ENCODE peak calls at places on chromosomes 5 and 9, in ten cellular contexts. One of them, this sample, is unnamed. For H3K27me3, the result is how much of the 10 kb centered on the place peaks cover.

GRCh38 chr5:157265714-157266285 is at the start of gene CYFIP2:
- DNase-seq in heart left ventricle: peak
- DNase-seq in psoas muscle: peak
- DNase-seq in neural progenitor cell: peak
- DNase-seq in adipocyte: peak
- DNase-seq in endothelial cell of umbilical vein: peak
- DNase-seq in fibroblast of lung: peak
- DNase-seq in ovary: peak
- DNase-seq in mammary epithelial cell: peak
- DNase-seq in HL-60: peak
- DNase-seq in this sample: peak

GRCh38 chr5:174935854-174936474 is 211.6 kb downstream of the MSX2 start:
- DNase-seq in psoas muscle: peak
- DNase-seq in mammary epithelial cell: peak
- DNase-seq in heart left ventricle: peak
- DNase-seq in ovary: no peak
- DNase-seq in adipocyte: peak
- DNase-seq in HL-60: peak
- DNase-seq in endothelial cell of umbilical vein: peak
- DNase-seq in fibroblast of lung: peak
- DNase-seq in neural progenitor cell: peak
- DNase-seq in this sample: peak

GRCh38 chr9:137685035-137685885 is 66.5 kb downstream of the EHMT1 start:
- DNase-seq in mammary epithelial cell: no peak
- DNase-seq in psoas muscle: no peak
- DNase-seq in HL-60: peak
- DNase-seq in adipocyte: peak
- DNase-seq in ovary: no peak
- DNase-seq in neural progenitor cell: no peak
- DNase-seq in endothelial cell of umbilical vein: no peak
- DNase-seq in heart left ventricle: no peak
- DNase-seq in fibroblast of lung: peak
- DNase-seq in this sample: no peak

GRCh38 chr5:67303356-67303755 is 106.8 kb upstream of the CD180 start:
- DNase-seq in endothelial cell of umbilical vein: peak
- DNase-seq in fibroblast of lung: peak
- DNase-seq in mammary epithelial cell: peak
- DNase-seq in neural progenitor cell: no peak
- DNase-seq in ovary: no peak
- DNase-seq in psoas muscle: no peak
- DNase-seq in heart left ventricle: no peak
- DNase-seq in HL-60: no peak
- DNase-seq in adipocyte: no peak
- DNase-seq in this sample: peak

GRCh38 chr5:78591227-78591626 is 57.3 kb downstream of the LHFPL2 start:
- DNase-seq in heart left ventricle: no peak
- DNase-seq in mammary epithelial cell: peak
- DNase-seq in neural progenitor cell: no peak
- DNase-seq in fibroblast of lung: peak
- DNase-seq in adipocyte: peak
- DNase-seq in ovary: no peak
- DNase-seq in HL-60: no peak
- DNase-seq in endothelial cell of umbilical vein: peak
- DNase-seq in psoas muscle: no peak
- DNase-seq in this sample: peak

GRCh38 chr9:93827545-93828330 is 127.4 kb downstream of the BARX1 start:
- DNase-seq in mammary epithelial cell: peak
- DNase-seq in neural progenitor cell: peak
- DNase-seq in fibroblast of lung: peak
- DNase-seq in psoas muscle: peak
- DNase-seq in heart left ventricle: peak
- DNase-seq in ovary: no peak
- DNase-seq in HL-60: peak
- DNase-seq in endothelial cell of umbilical vein: peak
- DNase-seq in adipocyte: peak
- DNase-seq in this sample: peak

GRCh38 chr9:112555844-112556482 is 69.3 kb downstream of the KIAA1958 start:
- DNase-seq in fibroblast of lung: no peak
- DNase-seq in neural progenitor cell: no peak
- DNase-seq in heart left ventricle: no peak
- DNase-seq in endothelial cell of umbilical vein: no peak
- DNase-seq in mammary epithelial cell: peak
- DNase-seq in adipocyte: no peak
- DNase-seq in ovary: no peak
- DNase-seq in psoas muscle: no peak
- DNase-seq in HL-60: no peak
- DNase-seq in this sample: no peak

GRCh38 chr9:11646831-11647230 is 1034.0 kb upstream of the PTPRD start:
- DNase-seq in HL-60: no peak
- DNase-seq in endothelial cell of umbilical vein: no peak
- DNase-seq in neural progenitor cell: no peak
- DNase-seq in ovary: no peak
- DNase-seq in heart left ventricle: no peak
- DNase-seq in mammary epithelial cell: no peak
- DNase-seq in adipocyte: no peak
- DNase-seq in fibroblast of lung: no peak
- DNase-seq in psoas muscle: no peak
- DNase-seq in this sample: no peak

GRCh38 chr9:97924386-97924785 is 2.1 kb upstream of the TRMO start:
- DNase-seq in psoas muscle: no peak
- DNase-seq in adipocyte: no peak
- DNase-seq in neural progenitor cell: no peak
- DNase-seq in fibroblast of lung: no peak
- DNase-seq in ovary: no peak
- DNase-seq in heart left ventricle: no peak
- DNase-seq in HL-60: peak
- DNase-seq in endothelial cell of umbilical vein: no peak
- DNase-seq in mammary epithelial cell: no peak
- DNase-seq in this sample: no peak

GRCh38 chr9:97933573-97933972 is 4.4 kb downstream of the HEMGN start:
- DNase-seq in psoas muscle: no peak
- DNase-seq in mammary epithelial cell: no peak
- DNase-seq in neural progenitor cell: no peak
- DNase-seq in HL-60: no peak
- DNase-seq in ovary: no peak
- DNase-seq in fibroblast of lung: no peak
- DNase-seq in endothelial cell of umbilical vein: no peak
- DNase-seq in adipocyte: no peak
- DNase-seq in heart left ventricle: no peak
- DNase-seq in this sample: no peak

GRCh38 chr9:97930972-97931371 is 7.0 kb downstream of the HEMGN start:
- DNase-seq in endothelial cell of umbilical vein: no peak
- DNase-seq in fibroblast of lung: no peak
- DNase-seq in ovary: no peak
- DNase-seq in heart left ventricle: no peak
- DNase-seq in psoas muscle: no peak
- DNase-seq in adipocyte: no peak
- DNase-seq in mammary epithelial cell: no peak
- DNase-seq in HL-60: no peak
- DNase-seq in neural progenitor cell: no peak
- DNase-seq in this sample: no peak

GRCh38 chr9:97925497-97926334 is 3.4 kb upstream of the TRMO start:
- DNase-seq in ovary: no peak
- DNase-seq in psoas muscle: no peak
- DNase-seq in fibroblast of lung: no peak
- DNase-seq in neural progenitor cell: no peak
- DNase-seq in HL-60: no peak
- DNase-seq in adipocyte: no peak
- DNase-seq in endothelial cell of umbilical vein: no peak
- DNase-seq in mammary epithelial cell: no peak
- DNase-seq in heart left ventricle: no peak
- DNase-seq in this sample: no peak

GRCh38 chr9:97928968-97929604 is 6.8 kb upstream of the TRMO start:
- DNase-seq in fibroblast of lung: no peak
- DNase-seq in psoas muscle: no peak
- DNase-seq in adipocyte: no peak
- DNase-seq in ovary: no peak
- DNase-seq in endothelial cell of umbilical vein: no peak
- DNase-seq in neural progenitor cell: no peak
- DNase-seq in heart left ventricle: no peak
- DNase-seq in HL-60: no peak
- DNase-seq in mammary epithelial cell: no peak
- DNase-seq in this sample: no peak
- H3K27me3 ChIP-seq in fibroblast of lung: under half
- H3K27me3 ChIP-seq in psoas muscle: under half
- H3K27me3 ChIP-seq in adipocyte: under half
- H3K27me3 ChIP-seq in ovary: under half
- H3K27me3 ChIP-seq in endothelial cell of umbilical vein: half or more
- H3K27me3 ChIP-seq in neural progenitor cell: half or more
- H3K27me3 ChIP-seq in heart left ventricle: under half
- H3K27me3 ChIP-seq in HL-60: under half
- H3K27me3 ChIP-seq in mammary epithelial cell: under half
- H3K27me3 ChIP-seq in this sample: under half

GRCh38 chr5:54886866-54887265 is 98.5 kb downstream of the ESM1 start:
- DNase-seq in endothelial cell of umbilical vein: no peak
- DNase-seq in HL-60: no peak
- DNase-seq in neural progenitor cell: no peak
- DNase-seq in fibroblast of lung: no peak
- DNase-seq in psoas muscle: no peak
- DNase-seq in mammary epithelial cell: no peak
- DNase-seq in adipocyte: no peak
- DNase-seq in heart left ventricle: no peak
- DNase-seq in ovary: no peak
- DNase-seq in this sample: no peak

GRCh38 chr5:54889826-54890225 is 95.6 kb downstream of the ESM1 start:
- DNase-seq in adipocyte: peak
- DNase-seq in psoas muscle: no peak
- DNase-seq in ovary: no peak
- DNase-seq in fibroblast of lung: peak
- DNase-seq in neural progenitor cell: no peak
- DNase-seq in HL-60: no peak
- DNase-seq in endothelial cell of umbilical vein: peak
- DNase-seq in mammary epithelial cell: peak
- DNase-seq in heart left ventricle: no peak
- DNase-seq in this sample: no peak

GRCh38 chr5:54884195-54884536 is 101.2 kb downstream of the ESM1 start:
- DNase-seq in HL-60: no peak
- DNase-seq in heart left ventricle: no peak
- DNase-seq in neural progenitor cell: no peak
- DNase-seq in endothelial cell of umbilical vein: no peak
- DNase-seq in fibroblast of lung: no peak
- DNase-seq in psoas muscle: no peak
- DNase-seq in mammary epithelial cell: no peak
- DNase-seq in ovary: peak
- DNase-seq in adipocyte: no peak
- DNase-seq in this sample: no peak

GRCh38 chr5:54885636-54886035 is 99.8 kb downstream of the ESM1 start:
- DNase-seq in neural progenitor cell: no peak
- DNase-seq in endothelial cell of umbilical vein: no peak
- DNase-seq in ovary: no peak
- DNase-seq in mammary epithelial cell: no peak
- DNase-seq in adipocyte: no peak
- DNase-seq in heart left ventricle: no peak
- DNase-seq in fibroblast of lung: no peak
- DNase-seq in psoas muscle: no peak
- DNase-seq in HL-60: no peak
- DNase-seq in this sample: no peak

GRCh38 chr5:54887663-54888062 is 97.7 kb downstream of the ESM1 start:
- DNase-seq in endothelial cell of umbilical vein: no peak
- DNase-seq in ovary: no peak
- DNase-seq in mammary epithelial cell: no peak
- DNase-seq in adipocyte: no peak
- DNase-seq in HL-60: no peak
- DNase-seq in heart left ventricle: no peak
- DNase-seq in psoas muscle: no peak
- DNase-seq in neural progenitor cell: no peak
- DNase-seq in fibroblast of lung: no peak
- DNase-seq in this sample: no peak
- H3K27me3 ChIP-seq in endothelial cell of umbilical vein: under half
- H3K27me3 ChIP-seq in ovary: under half
- H3K27me3 ChIP-seq in mammary epithelial cell: under half
- H3K27me3 ChIP-seq in adipocyte: under half
- H3K27me3 ChIP-seq in HL-60: under half
- H3K27me3 ChIP-seq in heart left ventricle: under half
- H3K27me3 ChIP-seq in psoas muscle: under half
- H3K27me3 ChIP-seq in neural progenitor cell: under half
- H3K27me3 ChIP-seq in fibroblast of lung: under half
- H3K27me3 ChIP-seq in this sample: under half

GRCh38 chr9:135258461-135258860 is 171.0 kb downstream of the OLFM1 start:
- DNase-seq in endothelial cell of umbilical vein: no peak
- DNase-seq in HL-60: no peak
- DNase-seq in ovary: no peak
- DNase-seq in mammary epithelial cell: no peak
- DNase-seq in heart left ventricle: peak
- DNase-seq in psoas muscle: no peak
- DNase-seq in fibroblast of lung: no peak
- DNase-seq in neural progenitor cell: no peak
- DNase-seq in adipocyte: no peak
- DNase-seq in this sample: no peak

GRCh38 chr9:135260776-135261175 is 173.3 kb downstream of the OLFM1 start:
- DNase-seq in heart left ventricle: no peak
- DNase-seq in mammary epithelial cell: no peak
- DNase-seq in fibroblast of lung: no peak
- DNase-seq in neural progenitor cell: no peak
- DNase-seq in adipocyte: no peak
- DNase-seq in endothelial cell of umbilical vein: no peak
- DNase-seq in HL-60: no peak
- DNase-seq in ovary: no peak
- DNase-seq in psoas muscle: no peak
- DNase-seq in this sample: no peak

GRCh38 chr9:135262248-135262647 is 174.8 kb downstream of the OLFM1 start:
- DNase-seq in psoas muscle: no peak
- DNase-seq in heart left ventricle: no peak
- DNase-seq in endothelial cell of umbilical vein: no peak
- DNase-seq in adipocyte: peak
- DNase-seq in neural progenitor cell: no peak
- DNase-seq in ovary: no peak
- DNase-seq in fibroblast of lung: no peak
- DNase-seq in HL-60: no peak
- DNase-seq in mammary epithelial cell: no peak
- DNase-seq in this sample: peak

GRCh38 chr9:135259273-135259672 is 171.8 kb downstream of the OLFM1 start:
- DNase-seq in mammary epithelial cell: no peak
- DNase-seq in fibroblast of lung: no peak
- DNase-seq in ovary: no peak
- DNase-seq in adipocyte: no peak
- DNase-seq in endothelial cell of umbilical vein: no peak
- DNase-seq in neural progenitor cell: no peak
- DNase-seq in heart left ventricle: no peak
- DNase-seq in HL-60: no peak
- DNase-seq in psoas muscle: no peak
- DNase-seq in this sample: no peak

DNA sequence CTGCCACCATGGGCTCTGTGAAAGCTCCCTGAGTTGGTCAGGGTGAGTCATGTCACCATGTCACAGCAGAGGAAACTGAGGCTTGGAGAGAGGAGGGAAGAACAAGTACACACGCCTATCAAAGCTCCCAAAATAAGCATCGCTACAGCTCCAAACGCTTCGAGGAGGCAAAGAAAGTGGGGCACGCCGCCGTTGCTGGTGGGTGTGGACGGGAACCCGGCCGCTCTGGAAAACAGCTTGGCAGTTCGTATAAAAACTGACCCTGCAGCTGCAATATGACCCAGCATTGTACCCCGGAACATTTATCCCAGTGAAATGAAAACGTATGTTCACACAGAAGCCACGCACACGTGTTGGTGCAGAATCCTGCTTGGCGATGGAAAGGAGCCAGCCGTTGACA is 172.8 kb downstream of the OLFM1 start:
- DNase-seq in ovary: no peak
- DNase-seq in adipocyte: no peak
- DNase-seq in endothelial cell of umbilical vein: no peak
- DNase-seq in psoas muscle: no peak
- DNase-seq in HL-60: no peak
- DNase-seq in mammary epithelial cell: no peak
- DNase-seq in heart left ventricle: no peak
- DNase-seq in neural progenitor cell: no peak
- DNase-seq in fibroblast of lung: no peak
- DNase-seq in this sample: no peak
- H3K27me3 ChIP-seq in ovary: under half
- H3K27me3 ChIP-seq in adipocyte: under half
- H3K27me3 ChIP-seq in endothelial cell of umbilical vein: under half
- H3K27me3 ChIP-seq in psoas muscle: under half
- H3K27me3 ChIP-seq in HL-60: under half
- H3K27me3 ChIP-seq in mammary epithelial cell: under half
- H3K27me3 ChIP-seq in heart left ventricle: under half
- H3K27me3 ChIP-seq in neural progenitor cell: under half
- H3K27me3 ChIP-seq in fibroblast of lung: under half
- H3K27me3 ChIP-seq in this sample: under half

DNA sequence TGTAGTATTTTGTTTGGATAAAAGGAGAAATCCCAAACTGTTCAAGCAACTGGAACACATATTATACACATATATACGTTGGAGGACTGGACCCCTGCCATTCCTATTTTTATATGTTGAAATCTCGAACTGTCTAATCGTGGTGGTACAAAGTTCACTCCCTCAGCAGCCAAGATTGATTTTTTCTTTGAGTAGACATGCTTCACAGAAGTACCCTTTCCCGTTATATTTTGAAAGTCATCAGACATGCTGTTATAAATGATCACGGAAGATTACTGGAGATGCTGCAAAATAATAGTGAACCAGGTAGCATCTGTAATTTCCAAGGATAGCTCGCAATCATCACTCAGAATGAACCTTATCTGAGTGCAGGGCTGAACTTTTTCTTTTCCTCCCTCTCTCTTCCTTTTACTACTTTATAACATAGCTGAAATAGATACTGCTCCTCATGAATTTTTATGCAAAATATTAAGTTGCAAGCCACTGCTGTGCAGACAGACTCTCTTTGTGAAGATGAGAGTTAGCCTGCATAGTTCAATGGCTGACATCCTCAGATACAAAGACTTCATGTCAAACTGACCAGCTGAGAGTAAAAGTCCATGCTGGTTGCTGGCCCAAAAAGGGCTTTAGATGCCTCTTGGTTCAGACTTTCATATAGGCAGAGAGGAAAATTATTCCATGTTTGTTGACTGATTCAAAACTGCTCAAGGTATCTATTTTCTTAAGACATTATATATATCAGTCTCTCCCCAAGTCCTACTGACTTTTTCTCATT is 451.9 kb downstream of the TMEM38B start:
- DNase-seq in mammary epithelial cell: no peak
- DNase-seq in HL-60: no peak
- DNase-seq in ovary: no peak
- DNase-seq in neural progenitor cell: no peak
- DNase-seq in psoas muscle: no peak
- DNase-seq in fibroblast of lung: no peak
- DNase-seq in heart left ventricle: no peak
- DNase-seq in adipocyte: no peak
- DNase-seq in endothelial cell of umbilical vein: no peak
- DNase-seq in this sample: no peak
- H3K27me3 ChIP-seq in mammary epithelial cell: under half
- H3K27me3 ChIP-seq in HL-60: under half
- H3K27me3 ChIP-seq in ovary: under half
- H3K27me3 ChIP-seq in neural progenitor cell: under half
- H3K27me3 ChIP-seq in psoas muscle: under half
- H3K27me3 ChIP-seq in fibroblast of lung: under half
- H3K27me3 ChIP-seq in heart left ventricle: under half
- H3K27me3 ChIP-seq in adipocyte: under half
- H3K27me3 ChIP-seq in endothelial cell of umbilical vein: under half
- H3K27me3 ChIP-seq in this sample: under half

This sample was measured in MG63.